ENCODE peak calls at places on chromosomes 16 and 17, in five cellular contexts. C is right atrium auricular region; I is activated CD8-positive, alpha-beta T cell treated with anti-CD3 and anti-CD28 coated beads for 36 hours; M is kidney; P is AG09309. Y is an unnamed sample.

GRCh38 chr17:27573548-27573947 is 57.4 kb upstream of the LGALS9 start:
- DNase-seq in P (no peak), I (no peak), M (no peak), C (no peak), Y (no peak)

GRCh38 chr17:57403241-57403640 is 146.9 kb downstream of the MSI2 start:
- DNase-seq in I (no peak), M (no peak), C (no peak), P (no peak), Y (no peak)

GRCh38 chr16:78447164-78447563 is 347.7 kb downstream of the WWOX start:
- DNase-seq in M (no peak), I (no peak), C (no peak), P (no peak), Y (no peak)

GRCh38 chr16:47732122-47732805 is 271.1 kb downstream of the PHKB start:
- DNase-seq in M (no peak), I (peak), P (peak), C (no peak), Y (no peak)

GRCh38 chr16:24526701-24527470 is 12.5 kb upstream of the RBBP6 start:
- DNase-seq in M (no peak), I (no peak), C (no peak), P (no peak), Y (no peak)

GRCh38 chr17:44222112-44222869 is 2.8 kb upstream of the UBTF start:
- DNase-seq in P (no peak), C (peak), M (peak), I (peak), Y (peak)

GRCh38 chr17:48592592-48592991 is 987 bp downstream of the HOXB5 start:
- DNase-seq in I (peak), M (no peak), P (no peak), C (no peak), Y (no peak)

GRCh38 chr16:24988593-24989338 is 26.4 kb downstream of the ARHGAP17 start:
- DNase-seq in P (no peak), M (no peak), C (peak), I (peak), Y (no peak)

GRCh38 chr16:87043273-87044030 is 273.7 kb downstream of the C16orf95 start:
- DNase-seq in P (no peak), C (no peak), M (peak), I (no peak), Y (no peak)

GRCh38 chr17:56125830-56126819 is 27.1 kb upstream of the ANKFN1 start:
- DNase-seq in C (no peak), P (peak), I (peak), M (no peak), Y (no peak)

GRCh38 chr17:19719365-19720209 is 3.2 kb upstream of the SLC47A2 start:
- DNase-seq in M (peak), I (no peak), C (no peak), P (no peak), Y (no peak)

GRCh38 chr17:46011711-46012505 is 12.9 kb downstream of the STH start:
- DNase-seq in I (no peak), C (no peak), P (no peak), M (peak), Y (no peak)

GRCh38 chr17:879546-879945 is 97.4 kb downstream of the MRM3 start:
- DNase-seq in P (no peak), M (peak), I (peak), C (peak), Y (peak)

GRCh38 chr17:68052810-68053209 is 17.3 kb downstream of the KPNA2 start:
- DNase-seq in M (no peak), I (no peak), P (no peak), C (no peak), Y (no peak)

GRCh38 chr16:68972008-68972407 is 128.7 kb downstream of the TANGO6 start:
- DNase-seq in M (no peak), I (no peak), P (no peak), C (no peak), Y (no peak)

GRCh38 chr17:7716901-7717755 is at the start of gene DNAH2:
- DNase-seq in P (peak), C (peak), I (peak), M (peak), Y (peak)

GRCh38 chr16:75151798-75152197 is 3.5 kb downstream of the ZFP1 start:
- DNase-seq in P (no peak), I (no peak), C (no peak), M (no peak), Y (no peak)

GRCh38 chr16:77002644-77003043 is 188.3 kb upstream of the MON1B start:
- DNase-seq in C (no peak), P (no peak), M (no peak), I (no peak), Y (no peak)

GRCh38 chr16:85986931-85987749 is 88.2 kb downstream of the IRF8 start:
- DNase-seq in P (no peak), M (peak), I (peak), C (no peak), Y (peak)

GRCh38 chr17:49577978-49578893 is 2.6 kb downstream of the NXPH3 start:
- DNase-seq in I (no peak), M (no peak), C (no peak), P (no peak), Y (peak)

GRCh38 chr17:72456026-72456569 is 335.3 kb downstream of the SOX9 start:
- DNase-seq in I (no peak), M (no peak), P (no peak), C (no peak), Y (no peak)

GRCh38 chr16:29753516-29753915 is 7.7 kb upstream of the C16orf54 start:
- DNase-seq in I (no peak), C (no peak), M (no peak), P (no peak), Y (no peak)

GRCh38 chr16:50819706-50820105 is 77.8 kb downstream of the CYLD start:
- DNase-seq in C (no peak), M (no peak), I (no peak), P (no peak), Y (no peak)

GRCh38 chr17:48487221-48487620 is 43.6 kb downstream of the HOXB1 start:
- DNase-seq in P (no peak), I (no peak), M (no peak), C (no peak), Y (no peak)

GRCh38 chr17:8080799-8081219 is 6.7 kb downstream of the ALOX12B start:
- DNase-seq in M (peak), P (no peak), C (no peak), I (no peak), Y (no peak)

GRCh38 chr17:53934931-53935330 is 112.2 kb downstream of the KIF2B start:
- DNase-seq in M (no peak), P (no peak), I (no peak), C (no peak), Y (no peak)

GRCh38 chr17:81912441-81913309 is 1.5 kb upstream of the PCYT2 start:
- DNase-seq in M (no peak), I (no peak), C (no peak), P (no peak), Y (no peak)

GRCh38 chr17:3974138-3974687 is 10.0 kb upstream of the ATP2A3 start:
- DNase-seq in M (peak), C (no peak), P (no peak), I (no peak), Y (no peak)

GRCh38 chr17:5464717-5465507 is 3.9 kb downstream of the DHX33 start:
- DNase-seq in P (no peak), C (no peak), M (no peak), I (no peak), Y (no peak)

GRCh38 chr16:1900452-1900774 is 17.8 kb downstream of the HS3ST6 start:
- DNase-seq in C (no peak), I (no peak), P (no peak), M (peak), Y (no peak)

GRCh38 chr17:78343099-78343432 is 16.8 kb downstream of the SOCS3 start:
- DNase-seq in C (peak), P (no peak), M (peak), I (no peak), Y (no peak)

GRCh38 chr16:29806096-29806579 is at the start of gene MAZ:
- DNase-seq in P (peak), C (no peak), I (no peak), M (no peak), Y (peak)

GRCh38 chr16:69839798-69840409 is 77.8 kb downstream of the WWP2 start:
- DNase-seq in M (peak), C (no peak), I (no peak), P (no peak), Y (no peak)

GRCh38 chr16:26889751-26890150 is 177.0 kb upstream of the C16orf82 start:
- DNase-seq in I (no peak), C (no peak), M (no peak), P (no peak), Y (no peak)

GRCh38 chr17:44362964-44363612 is 565 bp downstream of the FAM171A2 start:
- DNase-seq in M (peak), C (no peak), P (no peak), I (no peak), Y (peak)

GRCh38 chr17:72978593-72979218 is 113.8 kb downstream of the SLC39A11 start:
- DNase-seq in M (no peak), C (no peak), I (no peak), P (no peak), Y (no peak)

GRCh38 chr16:68298907-68299515 is 11.7 kb downstream of the SLC7A6OS start:
- DNase-seq in M (no peak), P (no peak), C (peak), I (no peak), Y (no peak)

GRCh38 chr17:71392715-71393567 is 727.9 kb upstream of the SOX9 start:
- DNase-seq in I (no peak), C (no peak), P (no peak), M (no peak), Y (no peak)

GRCh38 chr16:10111156-10111761 is 71.0 kb downstream of the GRIN2A start:
- DNase-seq in I (no peak), M (no peak), P (no peak), C (no peak), Y (no peak)
- TF ChIP-seq CTCF in I (no peak), M (no peak), P (no peak), C (no peak), Y (no peak)

DNA sequence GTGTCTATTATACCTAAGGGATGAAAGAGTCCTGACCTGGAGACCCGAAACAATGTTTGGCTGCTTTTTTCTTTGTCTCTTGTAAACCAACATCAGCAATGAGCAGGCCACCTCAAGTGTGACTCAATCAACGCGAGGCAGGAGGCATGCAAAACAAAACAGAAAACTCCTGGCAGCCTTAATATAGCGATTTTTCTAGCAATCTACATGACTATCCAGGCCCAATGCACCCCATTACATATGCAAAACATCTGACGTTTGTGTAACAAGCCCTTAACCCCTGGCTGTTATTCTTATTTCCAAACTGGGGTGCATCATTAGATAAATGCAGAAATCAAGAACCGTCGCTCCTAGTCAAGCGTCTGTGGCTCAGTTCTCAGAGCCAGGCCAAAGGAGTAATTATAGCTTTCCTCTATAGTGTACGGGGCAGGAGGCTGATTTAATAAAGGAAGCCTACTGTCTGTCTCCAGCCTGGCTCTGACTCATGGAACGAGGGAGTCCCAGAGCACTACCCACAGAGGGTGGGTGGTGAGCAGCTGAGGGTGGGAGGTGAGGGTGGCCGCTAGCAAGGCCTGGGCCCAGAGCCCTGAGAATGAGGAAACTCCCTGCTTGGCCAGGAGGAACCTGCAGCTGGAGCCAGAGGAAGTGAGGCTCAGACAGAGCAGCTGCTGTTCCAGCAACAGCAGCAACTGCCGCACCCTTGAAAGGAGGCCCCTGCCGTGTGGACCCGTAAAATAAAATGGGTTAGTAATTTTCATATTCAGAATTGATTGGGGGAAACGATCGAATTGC is 43.9 kb downstream of the CHD9 start:
- DNase-seq in C (peak), I (peak), M (peak), P (no peak), Y (peak)
- TF ChIP-seq CTCF in C (no peak), I (no peak), M (no peak), P (no peak), Y (no peak)

DNA sequence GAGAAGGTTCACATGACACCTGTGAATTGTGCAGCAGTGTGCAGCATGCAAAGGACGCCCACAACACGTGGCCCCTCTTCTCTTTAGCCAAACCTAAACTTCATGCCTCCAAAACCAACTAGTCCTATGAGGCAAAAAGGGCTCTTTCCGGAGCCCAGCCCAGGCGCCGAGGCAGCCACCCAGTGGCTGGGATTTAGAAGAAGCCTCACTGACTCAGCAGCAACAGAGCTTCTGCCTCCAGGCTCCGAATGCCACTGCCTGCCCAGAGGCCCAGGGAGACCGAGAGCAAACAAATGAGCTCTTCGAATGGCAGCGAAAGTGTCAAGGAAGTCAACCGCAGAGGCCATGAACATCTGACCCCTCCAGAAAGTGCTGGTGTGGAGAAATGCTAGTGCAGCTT is 157.9 kb upstream of the RPL38 start:
- DNase-seq in I (no peak), C (no peak), P (no peak), M (no peak), Y (no peak)
- TF ChIP-seq CTCF in I (no peak), C (no peak), P (no peak), M (no peak), Y (no peak)

GRCh38 chr17:13476722-13477121 is 125.0 kb downstream of the HS3ST3A1 start:
- DNase-seq in M (no peak), I (no peak), C (no peak), P (peak), Y (no peak)

GRCh38 chr17:13480877-13481276 is 120.9 kb downstream of the HS3ST3A1 start:
- DNase-seq in I (no peak), M (no peak), C (no peak), P (no peak), Y (no peak)

GRCh38 chr17:13477180-13477611 is 124.5 kb downstream of the HS3ST3A1 start:
- DNase-seq in P (peak), M (no peak), C (no peak), I (no peak), Y (no peak)

GRCh38 chr17:13475574-13476223 is 126.0 kb downstream of the HS3ST3A1 start:
- DNase-seq in P (no peak), M (no peak), I (no peak), C (no peak), Y (no peak)

DNA sequence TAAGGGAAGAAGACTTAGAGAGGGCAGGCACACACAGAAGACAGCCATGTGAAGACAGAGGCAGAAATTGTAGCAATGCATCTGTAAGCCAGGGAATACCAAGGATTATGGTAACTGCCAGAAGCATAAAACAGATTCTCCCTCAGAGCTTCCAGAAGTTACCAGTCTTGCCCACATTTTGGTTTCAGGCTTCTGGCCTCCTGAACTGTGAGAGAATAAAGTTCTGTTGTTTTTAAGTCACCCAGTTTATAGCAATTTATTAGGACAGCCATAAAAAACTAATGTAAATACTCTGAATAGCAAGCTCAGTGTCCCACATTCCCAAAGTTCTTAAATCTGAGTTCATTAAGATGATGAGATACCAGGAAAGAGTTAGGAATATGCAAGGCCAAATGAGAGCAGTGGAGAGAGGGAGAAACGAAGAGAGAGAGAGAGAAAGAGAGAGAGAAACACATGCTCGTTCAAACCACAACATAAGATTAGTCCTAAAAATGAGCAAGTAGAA is 123.4 kb downstream of the HS3ST3A1 start:
- DNase-seq in P (no peak), M (no peak), C (no peak), I (no peak), Y (no peak)
- TF ChIP-seq CTCF in P (no peak), M (no peak), C (no peak), I (no peak), Y (no peak)